ENCODE peak calls at places on chromosome 9, in six cellular contexts. One of them, this sample, is unnamed.

GRCh38 chr9:78671785-78672184 is 374.9 kb downstream of the PSAT1 start:
- DNase-seq in cardiac fibroblast: no peak
- DNase-seq in GM10248: no peak
- DNase-seq in astrocyte: no peak
- DNase-seq in Peyer's patch: no peak
- DNase-seq in WTC11: no peak
- DNase-seq in this sample: no peak

GRCh38 chr9:128420060-128420650 is 502 bp upstream of the CERCAM start:
- DNase-seq in WTC11: peak
- DNase-seq in astrocyte: no peak
- DNase-seq in GM10248: peak
- DNase-seq in cardiac fibroblast: peak
- DNase-seq in Peyer's patch: peak
- DNase-seq in this sample: peak

GRCh38 chr9:84897362-84898094 is 228.0 kb downstream of the NTRK2 start:
- DNase-seq in WTC11: no peak
- DNase-seq in cardiac fibroblast: no peak
- DNase-seq in astrocyte: no peak
- DNase-seq in GM10248: no peak
- DNase-seq in Peyer's patch: no peak
- DNase-seq in this sample: peak

GRCh38 chr9:5835808-5836207 is 2.9 kb upstream of the ERMP1 start:
- DNase-seq in Peyer's patch: no peak
- DNase-seq in astrocyte: no peak
- DNase-seq in GM10248: no peak
- DNase-seq in cardiac fibroblast: no peak
- DNase-seq in WTC11: no peak
- DNase-seq in this sample: no peak

GRCh38 chr9:19946446-19947109 is 157.7 kb upstream of the SLC24A2 start:
- DNase-seq in astrocyte: peak
- DNase-seq in GM10248: no peak
- DNase-seq in WTC11: no peak
- DNase-seq in Peyer's patch: no peak
- DNase-seq in cardiac fibroblast: peak
- DNase-seq in this sample: no peak

GRCh38 chr9:95757026-95757425 is 118.5 kb upstream of the ERCC6L2 start:
- DNase-seq in GM10248: no peak
- DNase-seq in astrocyte: peak
- DNase-seq in WTC11: no peak
- DNase-seq in Peyer's patch: no peak
- DNase-seq in cardiac fibroblast: peak
- DNase-seq in this sample: no peak

GRCh38 chr9:21994526-21994995 is at the start of gene CDKN2B-AS1:
- DNase-seq in astrocyte: peak
- DNase-seq in WTC11: peak
- DNase-seq in GM10248: peak
- DNase-seq in cardiac fibroblast: peak
- DNase-seq in Peyer's patch: peak
- DNase-seq in this sample: no peak

GRCh38 chr9:4721736-4722135 is 19.3 kb downstream of the AK3 start:
- DNase-seq in Peyer's patch: no peak
- DNase-seq in WTC11: no peak
- DNase-seq in GM10248: no peak
- DNase-seq in cardiac fibroblast: no peak
- DNase-seq in astrocyte: no peak
- DNase-seq in this sample: no peak

GRCh38 chr9:36892279-36892678 is 141.8 kb downstream of the PAX5 start:
- DNase-seq in WTC11: no peak
- DNase-seq in Peyer's patch: no peak
- DNase-seq in astrocyte: no peak
- DNase-seq in cardiac fibroblast: no peak
- DNase-seq in GM10248: no peak
- DNase-seq in this sample: no peak

GRCh38 chr9:74773886-74774479 is 113.7 kb downstream of the TRPM6 start:
- DNase-seq in WTC11: peak
- DNase-seq in GM10248: peak
- DNase-seq in Peyer's patch: peak
- DNase-seq in astrocyte: peak
- DNase-seq in cardiac fibroblast: peak
- DNase-seq in this sample: peak

GRCh38 chr9:68802525-68803015 is 97.5 kb downstream of the PIP5K1B start:
- DNase-seq in astrocyte: no peak
- DNase-seq in GM10248: peak
- DNase-seq in Peyer's patch: no peak
- DNase-seq in cardiac fibroblast: no peak
- DNase-seq in WTC11: no peak
- DNase-seq in this sample: no peak

GRCh38 chr9:90088411-90088810 is 483.6 kb downstream of the GADD45G start:
- DNase-seq in GM10248: no peak
- DNase-seq in astrocyte: no peak
- DNase-seq in cardiac fibroblast: no peak
- DNase-seq in WTC11: no peak
- DNase-seq in Peyer's patch: no peak
- DNase-seq in this sample: no peak

GRCh38 chr9:129712595-129713524 is 40.0 kb downstream of the PTGES start:
- DNase-seq in cardiac fibroblast: peak
- DNase-seq in Peyer's patch: no peak
- DNase-seq in astrocyte: peak
- DNase-seq in WTC11: no peak
- DNase-seq in GM10248: no peak
- DNase-seq in this sample: no peak

GRCh38 chr9:107870927-107871720 is 381.6 kb upstream of the KLF4 start:
- DNase-seq in astrocyte: no peak
- DNase-seq in Peyer's patch: no peak
- DNase-seq in cardiac fibroblast: no peak
- DNase-seq in WTC11: no peak
- DNase-seq in GM10248: no peak
- DNase-seq in this sample: no peak

GRCh38 chr9:78982849-78983248 is 588.9 kb upstream of the TLE4 start:
- DNase-seq in cardiac fibroblast: no peak
- DNase-seq in Peyer's patch: no peak
- DNase-seq in astrocyte: peak
- DNase-seq in GM10248: no peak
- DNase-seq in WTC11: no peak
- DNase-seq in this sample: no peak

GRCh38 chr9:14399736-14400657 is 86.1 kb upstream of the NFIB start:
- DNase-seq in cardiac fibroblast: peak
- DNase-seq in Peyer's patch: no peak
- DNase-seq in GM10248: no peak
- DNase-seq in astrocyte: no peak
- DNase-seq in WTC11: no peak
- DNase-seq in this sample: no peak

GRCh38 chr9:131045300-131046092 is 36.5 kb downstream of the LAMC3 start:
- DNase-seq in cardiac fibroblast: no peak
- DNase-seq in astrocyte: no peak
- DNase-seq in WTC11: no peak
- DNase-seq in GM10248: no peak
- DNase-seq in Peyer's patch: peak
- DNase-seq in this sample: no peak

GRCh38 chr9:112308576-112308975 is 24.8 kb downstream of the PTBP3 start:
- DNase-seq in cardiac fibroblast: no peak
- DNase-seq in Peyer's patch: no peak
- DNase-seq in GM10248: no peak
- DNase-seq in astrocyte: peak
- DNase-seq in WTC11: no peak
- DNase-seq in this sample: no peak

GRCh38 chr9:115673599-115673998 is 480.0 kb upstream of the PAPPA start:
- DNase-seq in cardiac fibroblast: peak
- DNase-seq in WTC11: no peak
- DNase-seq in astrocyte: peak
- DNase-seq in Peyer's patch: no peak
- DNase-seq in GM10248: no peak
- DNase-seq in this sample: no peak

GRCh38 chr9:134710912-134711311 is 69.3 kb downstream of the COL5A1 start:
- DNase-seq in WTC11: no peak
- DNase-seq in astrocyte: no peak
- DNase-seq in cardiac fibroblast: no peak
- DNase-seq in GM10248: no peak
- DNase-seq in Peyer's patch: no peak
- DNase-seq in this sample: no peak

GRCh38 chr9:125466356-125466855 is 204.8 kb downstream of the GAPVD1 start:
- DNase-seq in cardiac fibroblast: no peak
- DNase-seq in WTC11: no peak
- DNase-seq in Peyer's patch: no peak
- DNase-seq in GM10248: no peak
- DNase-seq in astrocyte: no peak
- DNase-seq in this sample: no peak

GRCh38 chr9:74557577-74557976 is 60.4 kb downstream of the RORB start:
- DNase-seq in WTC11: no peak
- DNase-seq in cardiac fibroblast: no peak
- DNase-seq in GM10248: no peak
- DNase-seq in astrocyte: no peak
- DNase-seq in Peyer's patch: no peak
- DNase-seq in this sample: no peak

GRCh38 chr9:137907776-137908175 is 30.2 kb downstream of the CACNA1B start:
- DNase-seq in astrocyte: no peak
- DNase-seq in Peyer's patch: no peak
- DNase-seq in GM10248: no peak
- DNase-seq in WTC11: no peak
- DNase-seq in cardiac fibroblast: no peak
- DNase-seq in this sample: no peak

GRCh38 chr9:130183133-130183762 is 11.0 kb downstream of the NCS1 start:
- DNase-seq in Peyer's patch: no peak
- DNase-seq in WTC11: no peak
- DNase-seq in astrocyte: peak
- DNase-seq in cardiac fibroblast: peak
- DNase-seq in GM10248: no peak
- DNase-seq in this sample: no peak

GRCh38 chr9:95833549-95834178 is 41.8 kb upstream of the ERCC6L2 start:
- DNase-seq in astrocyte: no peak
- DNase-seq in cardiac fibroblast: no peak
- DNase-seq in GM10248: no peak
- DNase-seq in WTC11: no peak
- DNase-seq in Peyer's patch: no peak
- DNase-seq in this sample: no peak

GRCh38 chr9:124322618-124323432 is 65.1 kb downstream of the NEK6 start:
- DNase-seq in GM10248: no peak
- DNase-seq in WTC11: no peak
- DNase-seq in cardiac fibroblast: peak
- DNase-seq in Peyer's patch: no peak
- DNase-seq in astrocyte: no peak
- DNase-seq in this sample: no peak

GRCh38 chr9:75148551-75148950 is 60.2 kb downstream of the OSTF1 start:
- DNase-seq in Peyer's patch: no peak
- DNase-seq in cardiac fibroblast: peak
- DNase-seq in astrocyte: peak
- DNase-seq in GM10248: no peak
- DNase-seq in WTC11: no peak
- DNase-seq in this sample: no peak

GRCh38 chr9:131443648-131444047 is 49.8 kb downstream of the PRRC2B start:
- DNase-seq in Peyer's patch: no peak
- DNase-seq in GM10248: no peak
- DNase-seq in astrocyte: no peak
- DNase-seq in cardiac fibroblast: no peak
- DNase-seq in WTC11: no peak
- DNase-seq in this sample: no peak

DNA sequence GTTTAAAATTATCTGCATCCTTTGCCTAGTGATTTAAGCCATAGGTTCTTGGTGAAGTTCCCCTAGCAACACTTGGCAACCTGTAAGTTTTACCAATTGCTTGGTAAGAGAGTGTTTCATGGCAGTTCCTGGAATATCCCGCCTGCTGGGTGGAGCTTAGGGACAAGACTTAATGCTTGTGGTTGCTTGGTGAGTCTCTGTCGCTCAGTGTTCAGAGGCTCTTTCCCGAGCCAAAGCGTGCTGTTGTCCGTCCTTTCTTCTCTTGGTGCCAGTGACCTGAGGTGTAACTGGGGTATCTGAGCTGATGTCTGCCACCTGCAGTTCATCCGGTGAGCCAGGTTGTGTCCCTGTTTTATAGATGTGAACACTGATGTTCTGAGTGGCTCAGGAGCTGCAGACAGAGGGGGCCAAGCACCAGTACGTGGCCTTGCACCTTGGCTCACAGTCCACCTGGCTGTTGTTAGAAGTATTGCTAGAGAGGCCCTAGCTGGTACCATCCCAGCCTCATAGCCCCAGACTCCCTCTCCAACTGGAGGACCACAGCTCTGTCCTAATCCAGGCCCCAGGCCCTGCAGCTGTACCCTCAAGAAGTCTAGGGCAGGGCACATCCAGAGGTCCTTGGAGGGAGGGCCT is 16.1 kb downstream of the PHF2 start:
- DNase-seq in astrocyte: no peak
- DNase-seq in GM10248: no peak
- DNase-seq in WTC11: peak
- DNase-seq in cardiac fibroblast: peak
- DNase-seq in Peyer's patch: no peak
- DNase-seq in this sample: no peak
- TF ChIP-seq CTCF in astrocyte: no peak
- TF ChIP-seq CTCF in GM10248: no peak
- TF ChIP-seq CTCF in WTC11: peak
- TF ChIP-seq CTCF in cardiac fibroblast: peak
- TF ChIP-seq CTCF in Peyer's patch: peak
- TF ChIP-seq CTCF in this sample: peak

GRCh38 chr9:35195683-35196082 is 33.9 kb downstream of the UNC13B start:
- DNase-seq in GM10248: no peak
- DNase-seq in astrocyte: peak
- DNase-seq in Peyer's patch: no peak
- DNase-seq in cardiac fibroblast: peak
- DNase-seq in WTC11: no peak
- DNase-seq in this sample: no peak

GRCh38 chr9:35198191-35198590 is 36.4 kb downstream of the UNC13B start:
- DNase-seq in WTC11: no peak
- DNase-seq in Peyer's patch: no peak
- DNase-seq in astrocyte: no peak
- DNase-seq in GM10248: no peak
- DNase-seq in cardiac fibroblast: no peak
- DNase-seq in this sample: no peak

GRCh38 chr9:35191105-35191504 is 29.3 kb downstream of the UNC13B start:
- DNase-seq in WTC11: no peak
- DNase-seq in cardiac fibroblast: no peak
- DNase-seq in GM10248: no peak
- DNase-seq in astrocyte: no peak
- DNase-seq in Peyer's patch: no peak
- DNase-seq in this sample: no peak

GRCh38 chr9:35193762-35194161 is 32.0 kb downstream of the UNC13B start:
- DNase-seq in Peyer's patch: no peak
- DNase-seq in astrocyte: no peak
- DNase-seq in WTC11: no peak
- DNase-seq in cardiac fibroblast: peak
- DNase-seq in GM10248: no peak
- DNase-seq in this sample: no peak
- TF ChIP-seq CTCF in Peyer's patch: no peak
- TF ChIP-seq CTCF in astrocyte: no peak
- TF ChIP-seq CTCF in WTC11: no peak
- TF ChIP-seq CTCF in cardiac fibroblast: peak
- TF ChIP-seq CTCF in GM10248: no peak
- TF ChIP-seq CTCF in this sample: no peak

GRCh38 chr9:35001285-35001677 is 11.7 kb downstream of the DNAJB5 start:
- DNase-seq in WTC11: no peak
- DNase-seq in Peyer's patch: no peak
- DNase-seq in astrocyte: no peak
- DNase-seq in GM10248: no peak
- DNase-seq in cardiac fibroblast: no peak
- DNase-seq in this sample: no peak
- TF ChIP-seq CTCF in WTC11: no peak
- TF ChIP-seq CTCF in Peyer's patch: no peak
- TF ChIP-seq CTCF in astrocyte: no peak
- TF ChIP-seq CTCF in GM10248: no peak
- TF ChIP-seq CTCF in cardiac fibroblast: no peak
- TF ChIP-seq CTCF in this sample: no peak

GRCh38 chr9:81686614-81687520 is 2.5 kb downstream of the TLE1 start:
- DNase-seq in cardiac fibroblast: peak
- DNase-seq in Peyer's patch: peak
- DNase-seq in GM10248: peak
- DNase-seq in WTC11: peak
- DNase-seq in astrocyte: peak
- DNase-seq in this sample: peak
- TF ChIP-seq CTCF in cardiac fibroblast: peak
- TF ChIP-seq CTCF in Peyer's patch: peak
- TF ChIP-seq CTCF in GM10248: no peak
- TF ChIP-seq CTCF in WTC11: no peak
- TF ChIP-seq CTCF in astrocyte: peak
- TF ChIP-seq CTCF in this sample: peak